ENCODE peak calls at places on chromosomes 12 and 14, in ten cellular contexts. N is fibroblast of the aortic adventitia, W is AG09309, Z is lower lobe of right lung, K is AG10803, Q is PC-9, H is MCF 10A, U is progenitor cell of endocrine pancreas, S is coronary artery, J is A549. L is an unnamed sample.

GRCh38 chr14:104651876-104652260 is 37.5 kb upstream of the INF2 start:
- DNase-seq in S (no peak), K (no peak), Z (no peak), U (no peak), H (no peak), Q (no peak), J (no peak), N (no peak), W (no peak), L (no peak)

GRCh38 chr14:86838363-86838762 is 1154.6 kb downstream of the GALC start:
- DNase-seq in Z (no peak), U (no peak), Q (peak; percentile 36), S (no peak), H (no peak), W (no peak), K (no peak), J (peak; percentile 12), N (peak; percentile 1), L (no peak)

GRCh38 chr12:130835436-130835835 is 3.6 kb downstream of the STX2 start:
- DNase-seq in H (no peak), Q (no peak), J (no peak), U (no peak), W (no peak), Z (no peak), S (no peak), N (no peak), K (no peak), L (no peak)

GRCh38 chr14:21518725-21519124 is 7.4 kb downstream of the SALL2 start:
- DNase-seq in Z (no peak), S (no peak), U (no peak), K (no peak), Q (no peak), J (no peak), W (no peak), N (no peak), H (no peak), L (no peak)

GRCh38 chr12:43812926-43813325 is 6.8 kb upstream of the TWF1 start:
- DNase-seq in Q (no peak), W (no peak), J (no peak), S (no peak), Z (no peak), K (no peak), H (no peak), U (no peak), N (no peak), L (no peak)

GRCh38 chr12:112599871-112600270 is 181.1 kb downstream of the PTPN11 start:
- DNase-seq in K (peak; percentile 47), N (peak; percentile 39), Z (no peak), U (no peak), S (no peak), J (peak; percentile 11), Q (no peak), W (peak; percentile 1), H (peak; percentile 83), L (no peak)

GRCh38 chr12:130281157-130281799 is 56.4 kb upstream of the PIWIL1 start:
- DNase-seq in H (peak; percentile 8), J (peak; percentile 37), U (peak; percentile 47), S (no peak), K (peak; percentile 11), Q (no peak), W (no peak), Z (no peak), N (no peak), L (no peak)

GRCh38 chr12:42552822-42553221 is 36.7 kb downstream of the PRICKLE1 start:
- DNase-seq in K (no peak), Z (no peak), N (no peak), H (no peak), U (no peak), S (no peak), J (no peak), Q (no peak), W (no peak), L (no peak)

GRCh38 chr12:109731231-109731731 is 17.7 kb downstream of the FAM222A start:
- DNase-seq in S (no peak), Z (peak; percentile 20), W (no peak), U (no peak), J (no peak), N (no peak), H (no peak), K (no peak), Q (no peak), L (no peak)

GRCh38 chr12:17214910-17215309 is 608.9 kb upstream of the LMO3 start:
- DNase-seq in J (no peak), Z (no peak), S (no peak), U (no peak), K (no peak), H (no peak), N (no peak), W (no peak), Q (no peak), L (no peak)

GRCh38 chr12:17216156-17216555 is 610.2 kb upstream of the LMO3 start:
- DNase-seq in Q (no peak), K (no peak), J (no peak), S (no peak), W (no peak), Z (no peak), H (no peak), U (no peak), N (no peak), L (no peak)

GRCh38 chr12:17215754-17216153 is 609.8 kb upstream of the LMO3 start:
- DNase-seq in N (no peak), Z (no peak), J (peak; percentile 45), U (no peak), S (no peak), Q (no peak), K (no peak), H (peak; percentile 2), W (no peak), L (no peak)
- TF ChIP-seq CTCF in N (no peak), Z (no peak), J (peak; percentile 52), U (peak; percentile 14), S (no peak), Q (no peak), K (no peak), H (no peak), W (no peak), L (no peak)

DNA sequence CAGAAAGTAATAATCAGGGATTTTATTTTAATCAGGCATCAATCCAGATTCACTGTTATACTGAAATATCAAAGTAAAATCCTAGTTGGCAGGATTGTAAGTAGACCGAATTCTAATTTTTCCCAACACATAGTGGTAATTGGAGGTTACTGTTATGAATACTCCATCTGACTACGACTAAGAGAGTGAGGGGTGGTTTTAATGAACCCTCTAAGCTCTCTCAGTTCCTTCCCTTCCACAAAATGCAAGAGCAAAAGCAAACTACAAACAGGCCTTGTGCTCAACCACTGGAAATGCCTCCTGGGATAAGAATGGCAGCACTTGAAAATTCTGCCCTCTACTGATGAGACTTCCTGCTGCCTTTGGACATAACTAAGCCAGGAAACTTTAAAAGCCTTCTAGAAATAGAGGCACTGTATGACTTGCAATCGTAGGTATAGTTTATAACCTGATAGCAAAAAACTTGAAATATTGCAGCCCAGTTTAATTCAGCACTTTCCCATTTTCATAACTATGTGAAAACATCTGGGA is 184.8 kb downstream of the SLC16A7 start:
- DNase-seq in U (no peak), S (no peak), N (peak; percentile 72), H (peak; percentile 52), Q (no peak), K (peak; percentile 51), W (peak; percentile 3), Z (no peak), J (peak; percentile 18), L (no peak)
- TF ChIP-seq CTCF in U (peak; percentile 41), S (no peak), N (peak; percentile 67), H (peak; percentile 40), Q (no peak), K (peak; percentile 55), W (peak; percentile 50), Z (no peak), J (no peak), L (peak; percentile 46)

GRCh38 chr12:5513406-5513805 is 81.5 kb downstream of the NTF3 start:
- DNase-seq in Z (no peak), W (no peak), S (peak; percentile 31), H (no peak), U (peak; percentile 8), Q (no peak), J (no peak), N (no peak), K (no peak), L (no peak)

GRCh38 chr12:5511256-5511643 is 79.3 kb downstream of the NTF3 start:
- DNase-seq in U (no peak), K (no peak), J (no peak), N (no peak), W (no peak), S (peak; percentile 11), Z (no peak), H (no peak), Q (no peak), L (peak; percentile 16)

GRCh38 chr12:5510251-5510805 is 78.4 kb downstream of the NTF3 start:
- DNase-seq in N (no peak), Q (no peak), J (no peak), U (no peak), H (no peak), W (no peak), S (peak; percentile 47), K (no peak), Z (no peak), L (no peak)

GRCh38 chr12:5512585-5512970 is 80.7 kb downstream of the NTF3 start:
- DNase-seq in K (no peak), N (no peak), U (peak; percentile 7), H (no peak), Z (no peak), Q (no peak), S (peak; percentile 55), J (no peak), W (no peak), L (no peak)

DNA sequence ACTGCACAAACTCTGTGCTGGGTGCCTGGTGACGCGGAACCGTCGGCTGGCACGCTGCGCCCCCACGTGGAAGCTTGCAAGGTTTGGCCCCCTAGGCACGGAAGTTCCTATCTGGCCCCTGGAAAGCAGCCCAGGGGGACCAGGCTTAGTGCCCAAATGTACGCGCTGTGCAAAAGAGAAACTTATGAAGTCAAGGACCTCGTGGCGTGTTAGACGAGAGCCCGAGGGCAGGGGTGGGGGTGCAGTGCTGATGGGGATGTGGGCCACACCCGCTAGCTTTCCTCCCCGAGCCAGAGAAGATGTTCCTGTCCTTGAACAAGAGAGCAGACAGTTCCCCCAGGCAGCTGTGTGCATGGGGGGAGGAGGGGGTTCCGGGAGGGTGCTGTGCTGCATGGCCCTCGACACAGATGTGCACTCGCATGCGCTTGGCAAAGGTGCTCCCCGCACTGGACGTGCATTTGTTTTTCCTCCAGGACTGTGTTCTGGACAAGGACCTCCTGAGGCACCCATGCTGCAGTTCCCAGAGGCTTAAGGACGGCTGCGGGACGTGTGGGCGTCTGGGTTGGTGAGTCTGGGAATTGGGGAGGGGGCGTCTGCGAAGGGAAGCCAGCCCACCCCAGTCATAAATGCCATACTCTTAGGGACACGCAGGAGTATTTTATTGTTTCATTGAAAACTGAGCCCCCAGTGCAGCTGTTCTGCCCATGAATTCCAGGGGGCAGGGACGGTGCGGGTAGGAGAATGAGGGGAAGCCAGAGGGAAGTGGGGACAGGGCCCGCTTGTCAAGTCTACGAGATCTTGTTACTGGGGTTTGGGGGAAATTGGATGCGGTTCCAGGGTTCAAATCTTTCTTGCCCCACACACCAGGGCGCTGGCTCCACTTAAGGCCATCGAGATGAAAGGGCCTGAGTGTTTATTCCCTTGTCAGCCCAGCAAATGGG is 80.0 kb downstream of the NTF3 start:
- DNase-seq in W (no peak), J (peak; percentile 13), S (peak; percentile 72), K (peak; percentile 62), Q (no peak), Z (no peak), N (peak; percentile 5), U (peak; percentile 23), H (no peak), L (peak; percentile 68)
- TF ChIP-seq CTCF in W (peak; percentile 70), J (peak; percentile 36), S (peak; percentile 46), K (peak; percentile 68), Q (peak; percentile 47), Z (peak; percentile 48), N (peak; percentile 17), U (peak; percentile 68), H (no peak), L (peak; percentile 64)

GRCh38 chr14:53055003-53055402 is 98.1 kb downstream of the DDHD1 start:
- DNase-seq in W (no peak), Z (no peak), H (peak; percentile 65), Q (no peak), U (no peak), N (peak; percentile 84), J (peak; percentile 55), K (peak; percentile 64), S (no peak), L (no peak)
- TF ChIP-seq CTCF in W (peak; percentile 66), Z (peak; percentile 82), H (peak; percentile 56), Q (peak; percentile 75), U (peak; percentile 85), N (peak; percentile 72), J (peak; percentile 83), K (peak; percentile 81), S (peak; percentile 54), L (peak; percentile 90)